ENCODE peak calls at places on chromosomes 12 and 14, in four cellular contexts. Z is upper lobe of right lung, I is suprapubic skin, H is fibroblast of pulmonary artery. F is an unnamed sample.

GRCh38 chr12:27780612-27781408 is 774 bp upstream of the MANSC4 start:
- DNase-seq in Z (no peak), I (no peak), H (peak), F (no peak)

GRCh38 chr12:129790331-129790730 is 113.5 kb downstream of the TMEM132D start:
- DNase-seq in Z (no peak), I (no peak), H (no peak), F (no peak)

GRCh38 chr12:120639771-120640721 is at the start of gene CABP1:
- DNase-seq in Z (no peak), I (no peak), H (no peak), F (peak)

GRCh38 chr12:92362785-92363184 is 217.1 kb upstream of the BTG1 start:
- DNase-seq in Z (no peak), I (no peak), H (no peak), F (no peak)

GRCh38 chr12:94080684-94081009 is 67.7 kb upstream of the PLXNC1 start:
- DNase-seq in Z (no peak), I (no peak), H (no peak), F (no peak)

GRCh38 chr14:23352506-23353432 is at the start of gene SLC22A17:
- DNase-seq in Z (peak), I (no peak), H (peak), F (peak)

GRCh38 chr12:65755596-65755978 is 68.7 kb upstream of the HMGA2 start:
- DNase-seq in Z (no peak), I (no peak), H (no peak), F (no peak)

GRCh38 chr12:130334937-130335336 is 2.8 kb upstream of the PIWIL1 start:
- DNase-seq in Z (no peak), I (no peak), H (no peak), F (no peak)

GRCh38 chr14:71089974-71090373 is 182.7 kb downstream of the PCNX1 start:
- DNase-seq in Z (no peak), I (no peak), H (peak), F (no peak)

GRCh38 chr14:96130391-96130790 is 74.2 kb upstream of the BDKRB2 start:
- DNase-seq in Z (no peak), I (no peak), H (no peak), F (no peak)

GRCh38 chr14:100665518-100666032 is 61.1 kb upstream of the DLK1 start:
- DNase-seq in Z (no peak), I (no peak), H (no peak), F (no peak)

GRCh38 chr12:31590730-31591307 is at the start of gene DENND5B:
- DNase-seq in Z (peak), I (no peak), H (peak), F (peak)

GRCh38 chr14:53217283-53217994 is 64.3 kb upstream of the DDHD1 start:
- DNase-seq in Z (peak), I (peak), H (peak), F (peak)

GRCh38 chr14:105087963-105088811 is 23.0 kb upstream of the GPR132 start:
- DNase-seq in Z (peak), I (peak), H (peak), F (peak)

GRCh38 chr14:73245401-73246325 is 8.4 kb downstream of the PAPLN start:
- DNase-seq in Z (peak), I (no peak), H (peak), F (peak)

GRCh38 chr14:104303705-104304425 is 165.5 kb downstream of the KIF26A start:
- DNase-seq in Z (no peak), I (no peak), H (no peak), F (no peak)

GRCh38 chr12:56778756-56779155 is 15.6 kb downstream of the HSD17B6 start:
- DNase-seq in Z (no peak), I (no peak), H (no peak), F (no peak)

GRCh38 chr14:33279865-33280264 is 341.2 kb downstream of the NPAS3 start:
- DNase-seq in Z (no peak), I (no peak), H (no peak), F (no peak)

GRCh38 chr12:103840881-103841689 is at the start of gene NT5DC3:
- DNase-seq in Z (peak), I (peak), H (peak), F (peak)

GRCh38 chr12:43882578-43883178 is 46.8 kb downstream of the TMEM117 start:
- DNase-seq in Z (no peak), I (no peak), H (peak), F (no peak)

GRCh38 chr14:90599339-90599738 is 202.5 kb downstream of the CALM1 start:
- DNase-seq in Z (no peak), I (no peak), H (no peak), F (no peak)

GRCh38 chr14:103422981-103423600 is 37.9 kb downstream of the MARK3 start:
- DNase-seq in Z (no peak), I (no peak), H (peak), F (no peak)

GRCh38 chr12:41496009-41496408 is 307.9 kb downstream of the PDZRN4 start:
- DNase-seq in Z (no peak), I (no peak), H (no peak), F (no peak)

GRCh38 chr12:26034371-26035142 is 76.1 kb downstream of the RASSF8 start:
- DNase-seq in Z (no peak), I (no peak), H (peak), F (no peak)

GRCh38 chr14:68820119-68820518 is 27.3 kb upstream of the ZFP36L1 start:
- DNase-seq in Z (no peak), I (no peak), H (no peak), F (no peak)

GRCh38 chr14:86481105-86481504 is 951.2 kb downstream of the FLRT2 start:
- DNase-seq in Z (no peak), I (no peak), H (peak), F (no peak)

GRCh38 chr14:25400607-25401206 is 350.8 kb upstream of the STXBP6 start:
- DNase-seq in Z (no peak), I (no peak), H (peak), F (no peak)

GRCh38 chr14:100541621-100542560 is 45.3 kb downstream of the BEGAIN start:
- DNase-seq in Z (no peak), I (no peak), H (no peak), F (peak)

GRCh38 chr12:75130811-75131210 is 78.8 kb downstream of the KCNC2 start:
- DNase-seq in Z (no peak), I (no peak), H (no peak), F (no peak)

GRCh38 chr14:31568151-31568550 is 6.9 kb downstream of the NUBPL start:
- DNase-seq in Z (no peak), I (no peak), H (peak), F (no peak)

GRCh38 chr12:113837059-113837458 is 129.1 kb downstream of the RBM19 start:
- DNase-seq in Z (no peak), I (no peak), H (peak), F (no peak)

GRCh38 chr12:11765817-11766794 is 116.6 kb downstream of the ETV6 start:
- DNase-seq in Z (no peak), I (no peak), H (peak), F (peak)

GRCh38 chr12:7079826-7080125 is 12.5 kb downstream of the C1R start:
- DNase-seq in Z (no peak), I (no peak), H (peak), F (no peak)

GRCh38 chr14:22151091-22151490 is 437.9 kb downstream of the DAD1 start:
- DNase-seq in Z (no peak), I (no peak), H (no peak), F (no peak)

GRCh38 chr12:113169697-113170096 is 15.6 kb downstream of the DDX54 start:
- DNase-seq in Z (no peak), I (no peak), H (no peak), F (no peak)

GRCh38 chr14:28375295-28375694 is 391.3 kb upstream of the FOXG1 start:
- DNase-seq in Z (no peak), I (no peak), H (peak), F (no peak)

GRCh38 chr12:38385492-38385864 is 68.9 kb downstream of the ALG10B start:
- DNase-seq in Z (no peak), I (no peak), H (no peak), F (no peak)

GRCh38 chr12:38389581-38389980 is 73.0 kb downstream of the ALG10B start:
- DNase-seq in Z (no peak), I (no peak), H (no peak), F (no peak)

GRCh38 chr12:38386238-38386985 is 69.8 kb downstream of the ALG10B start:
- DNase-seq in Z (no peak), I (no peak), H (no peak), F (no peak)

GRCh38 chr12:38384816-38385491 is 68.4 kb downstream of the ALG10B start:
- DNase-seq in Z (peak), I (no peak), H (no peak), F (no peak)
- TF ChIP-seq CTCF in Z (no peak), I (no peak), H (no peak), F (no peak)

GRCh38 chr14:98069712-98070133 is 1202.3 kb downstream of the BCL11B start:
- DNase-seq in Z (no peak), I (no peak), H (no peak), F (no peak)
- H3K4me3 ChIP-seq in Z (no peak), I (no peak), H (no peak), F (no peak)

GRCh38 chr12:10154145-10154496 is 17.8 kb downstream of the OLR1 start:
- DNase-seq in Z (no peak), I (no peak), H (no peak), F (no peak)
- TF ChIP-seq CTCF in Z (no peak), I (no peak), H (no peak), F (no peak)

GRCh38 chr12:89706551-89707348 is 1.9 kb downstream of the ATP2B1 start:
- DNase-seq in Z (peak), I (no peak), H (no peak), F (peak)
- H3K4me3 ChIP-seq in Z (peak), I (peak), H (peak), F (peak)

GRCh38 chr12:127363392-127363791 is 903.6 kb upstream of the TMEM132C start:
- DNase-seq in Z (no peak), I (no peak), H (no peak), F (no peak)
- TF ChIP-seq CTCF in Z (no peak), I (no peak), H (peak), F (no peak)

GRCh38 chr12:132238487-132239248 is 90.7 kb downstream of the GALNT9 start:
- DNase-seq in Z (no peak), I (no peak), H (peak), F (peak)

GRCh38 chr12:132236930-132237771 is 92.2 kb downstream of the GALNT9 start:
- DNase-seq in Z (no peak), I (no peak), H (no peak), F (peak)

GRCh38 chr12:132237772-132238486 is 91.5 kb downstream of the GALNT9 start:
- DNase-seq in Z (peak), I (no peak), H (no peak), F (peak)

GRCh38 chr12:132239796-132240668 is 89.4 kb downstream of the GALNT9 start:
- DNase-seq in Z (no peak), I (no peak), H (no peak), F (peak)

GRCh38 chr12:132239392-132239791 is 90.0 kb downstream of the GALNT9 start:
- DNase-seq in Z (no peak), I (no peak), H (no peak), F (no peak)
- H3K4me3 ChIP-seq in Z (no peak), I (no peak), H (no peak), F (no peak)

F was measured in spleen.